ENCODE peak calls at places on chromosomes 16 and 17, in six cellular contexts. K is NB4, U is A549, R is OCI-LY7, J is hepatocyte, G is stomach. H is an unnamed sample.
A peak's percentile ranks its signal among the peaks of the same experiment; 100 is the strongest.

GRCh38 chr16:88650749-88651275 is at the start of gene CYBA:
- DNase-seq in K (peak; percentile 92), U (peak; percentile 87), R (peak; percentile 88), J (peak; percentile 88), G (peak; percentile 83), H (no peak)

GRCh38 chr16:81693047-81693446 is 86.0 kb upstream of the PLCG2 start:
- DNase-seq in K (no peak), U (no peak), R (no peak), J (no peak), G (no peak), H (no peak)

GRCh38 chr17:82250868-82251500 is 22.1 kb downstream of the SLC16A3 start:
- DNase-seq in K (no peak), U (no peak), R (no peak), J (no peak), G (no peak), H (no peak)

GRCh38 chr16:84471966-84472365 is 32.5 kb downstream of the MEAK7 start:
- DNase-seq in K (no peak), U (no peak), R (no peak), J (no peak), G (peak; percentile 11), H (no peak)

GRCh38 chr17:55433029-55433628 is 11.5 kb upstream of the MMD start:
- DNase-seq in K (no peak), U (peak; percentile 71), R (no peak), J (peak; percentile 41), G (no peak), H (peak; percentile 99)

GRCh38 chr16:53945996-53946395 is 242.0 kb downstream of the FTO start:
- DNase-seq in K (peak; percentile 89), U (peak; percentile 6), R (peak; percentile 10), J (peak; percentile 60), G (no peak), H (peak; percentile 21)

GRCh38 chr17:14214271-14214670 is 22.4 kb downstream of the CDRT15 start:
- DNase-seq in K (peak; percentile 48), U (no peak), R (no peak), J (no peak), G (no peak), H (no peak)

GRCh38 chr16:11253995-11254912 is 1.8 kb downstream of the SOCS1 start:
- DNase-seq in K (peak; percentile 75), U (no peak), R (peak; percentile 75), J (no peak), G (no peak), H (no peak)

GRCh38 chr17:72120878-72121163 is at the start of gene SOX9:
- DNase-seq in K (no peak), U (peak; percentile 100), R (no peak), J (peak; percentile 93), G (peak; percentile 92), H (peak; percentile 58)

GRCh38 chr17:47164263-47164662 is 24.8 kb downstream of the CDC27 start:
- DNase-seq in K (no peak), U (no peak), R (no peak), J (no peak), G (no peak), H (no peak)

GRCh38 chr17:38540514-38540913 is 65.2 kb downstream of the SRCIN1 start:
- DNase-seq in K (peak; percentile 44), U (no peak), R (no peak), J (no peak), G (no peak), H (no peak)

GRCh38 chr17:82772026-82772425 is 20.2 kb downstream of the TBCD start:
- DNase-seq in K (no peak), U (peak; percentile 54), R (peak; percentile 35), J (no peak), G (peak; percentile 77), H (peak; percentile 79)

GRCh38 chr17:7174603-7175362 is 4.4 kb downstream of the ASGR1 start:
- DNase-seq in K (no peak), U (no peak), R (no peak), J (no peak), G (no peak), H (no peak)

GRCh38 chr16:67445441-67445912 is 14.6 kb downstream of the HSD11B2 start:
- DNase-seq in K (no peak), U (no peak), R (no peak), J (no peak), G (no peak), H (peak; percentile 80)

GRCh38 chr16:88638323-88639230 is at the start of gene IL17C:
- DNase-seq in K (no peak), U (no peak), R (peak; percentile 69), J (no peak), G (peak; percentile 83), H (peak; percentile 54)

GRCh38 chr17:29557085-29557697 is 9.6 kb downstream of the ABHD15 start:
- DNase-seq in K (no peak), U (no peak), R (no peak), J (peak; percentile 11), G (no peak), H (no peak)

GRCh38 chr16:70770291-70770967 is 30.5 kb downstream of the VAC14 start:
- DNase-seq in K (peak; percentile 38), U (no peak), R (no peak), J (no peak), G (no peak), H (no peak)

GRCh38 chr17:34756670-34757021 is 177.3 kb downstream of the TMEM132E start:
- DNase-seq in K (peak; percentile 63), U (no peak), R (no peak), J (peak; percentile 29), G (no peak), H (no peak)

GRCh38 chr17:59332890-59333377 is 1.5 kb downstream of the YPEL2 start:
- DNase-seq in K (peak; percentile 66), U (no peak), R (no peak), J (peak; percentile 34), G (peak; percentile 33), H (no peak)

GRCh38 chr17:27780441-27781404 is 19.6 kb downstream of the NOS2 start:
- DNase-seq in K (no peak), U (no peak), R (no peak), J (no peak), G (no peak), H (no peak)

GRCh38 chr17:72852267-72852945 is 240.1 kb downstream of the SLC39A11 start:
- DNase-seq in K (no peak), U (no peak), R (no peak), J (no peak), G (no peak), H (no peak)

GRCh38 chr17:41982026-41982989 is 15.7 kb downstream of the CNP start:
- DNase-seq in K (no peak), U (no peak), R (no peak), J (peak; percentile 48), G (no peak), H (no peak)

GRCh38 chr16:27972500-27972899 is 91.0 kb downstream of the GSG1L start:
- DNase-seq in K (peak; percentile 59), U (peak; percentile 72), R (peak; percentile 66), J (peak; percentile 34), G (no peak), H (peak; percentile 66)

GRCh38 chr16:8818499-8819270 is 21.0 kb downstream of the PMM2 start:
- DNase-seq in K (no peak), U (no peak), R (no peak), J (no peak), G (no peak), H (no peak)

GRCh38 chr16:71870818-71871217 is 13.2 kb downstream of the ZNF821 start:
- DNase-seq in K (no peak), U (no peak), R (no peak), J (no peak), G (no peak), H (no peak)

GRCh38 chr16:49473131-49473530 is 99.5 kb downstream of the C16orf78 start:
- DNase-seq in K (no peak), U (no peak), R (no peak), J (no peak), G (peak; percentile 3), H (no peak)

GRCh38 chr17:64236827-64237403 is 26.1 kb downstream of the TEX2 start:
- DNase-seq in K (peak; percentile 18), U (peak; percentile 44), R (no peak), J (no peak), G (no peak), H (no peak)

GRCh38 chr16:78763821-78764440 is 664.5 kb downstream of the WWOX start:
- DNase-seq in K (no peak), U (no peak), R (no peak), J (no peak), G (no peak), H (no peak)

DNA sequence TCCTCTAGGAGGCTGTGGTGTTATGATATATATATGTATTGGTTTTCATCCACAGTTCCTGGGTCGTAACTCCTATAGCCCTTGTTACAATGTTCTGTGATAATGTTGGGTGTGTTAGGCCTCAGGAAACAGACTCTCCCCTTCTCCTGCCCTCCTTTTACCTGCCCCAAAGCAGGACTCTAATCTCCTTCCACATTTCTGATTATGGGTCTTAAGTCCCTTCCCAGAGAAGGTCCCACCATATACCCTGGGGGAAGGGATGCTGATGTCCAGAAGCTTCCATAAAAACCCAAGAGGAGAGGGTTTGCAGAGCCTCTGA is 450 bp upstream of the C1QBP start:
- DNase-seq in K (no peak), U (no peak), R (no peak), J (no peak), G (no peak), H (no peak)
- H3K4me3 ChIP-seq in K (peak overlapping the region; percentile 21), U (peak overlapping the region; percentile 77), R (peak overlapping the region; percentile 84), J (no peak overlapping the region), G (peak overlapping the region; percentile 89), H (peak overlapping the region; percentile 95)

DNA sequence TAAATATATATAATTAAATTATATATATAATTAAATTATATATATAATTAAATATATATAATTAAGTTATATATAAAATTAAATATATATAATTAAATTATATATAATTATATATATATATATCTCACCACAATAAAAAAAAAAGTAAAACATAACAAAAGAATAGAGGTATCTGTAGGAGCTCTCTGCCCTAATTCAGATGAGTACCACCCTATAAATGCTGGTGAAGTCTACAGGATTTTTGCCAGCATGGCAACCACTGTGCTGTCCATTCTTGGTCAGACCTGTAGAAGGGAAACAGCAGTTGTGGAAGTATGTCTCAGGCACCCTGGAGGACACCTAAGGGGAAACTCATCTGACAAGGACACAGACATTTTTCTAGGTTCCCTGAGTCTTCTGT is 259.7 kb downstream of the PRKCA start:
- DNase-seq in K (no peak), U (no peak), R (no peak), J (no peak), G (no peak), H (no peak)
- TF ChIP-seq CTCF in K (no peak), U (no peak), R (no peak), J (no peak), G (no peak), H (no peak)

GRCh38 chr17:50062323-50063243 is 6.7 kb downstream of the ITGA3 start:
- DNase-seq in K (no peak), U (peak; percentile 99), R (no peak), J (no peak), G (peak; percentile 85), H (no peak)

GRCh38 chr17:50063516-50064252 is 7.8 kb downstream of the ITGA3 start:
- DNase-seq in K (no peak), U (no peak), R (no peak), J (no peak), G (no peak), H (no peak)

GRCh38 chr17:50066995-50067394 is 11.1 kb downstream of the ITGA3 start:
- DNase-seq in K (no peak), U (no peak), R (no peak), J (no peak), G (no peak), H (no peak)

GRCh38 chr17:50065056-50065455 is 9.1 kb downstream of the ITGA3 start:
- DNase-seq in K (no peak), U (no peak), R (no peak), J (no peak), G (no peak), H (no peak)

GRCh38 chr17:50064253-50064991 is 8.5 kb downstream of the ITGA3 start:
- DNase-seq in K (peak; percentile 90), U (peak; percentile 94), R (no peak), J (peak; percentile 83), G (no peak), H (no peak)
- H3K4me3 ChIP-seq in K (no peak overlapping the region), U (peak overlapping the region; percentile 10), R (no peak overlapping the region), J (no peak overlapping the region), G (no peak overlapping the region), H (no peak overlapping the region)

GRCh38 chr16:69311533-69312388 is 611 bp downstream of the VPS4A start:
- DNase-seq in K (peak; percentile 66), U (peak; percentile 56), R (peak; percentile 67), J (peak; percentile 63), G (peak; percentile 40), H (no peak)
- TF ChIP-seq CTCF in K (peak; percentile 17), U (no peak), R (peak; percentile 66), J (peak; percentile 11), G (no peak), H (peak; percentile 34)

H was measured in LNCaP clone FGC.